ENCODE peak calls at places on chromosomes 13 and 19, in five cellular contexts. One of them, this sample, is unnamed. For H3K36me3, the result is how much of the 10 kb centered on the place peaks cover.

GRCh38 chr13:114025432-114026127 is 51.7 kb upstream of the C13orf46 start:
- DNase-seq in GM23248: no peak
- DNase-seq in endothelial cell of umbilical vein: no peak
- DNase-seq in left ventricle myocardium inferior: no peak
- DNase-seq in CD4-positive, CD25-positive, alpha-beta regulatory T cell: no peak
- DNase-seq in this sample: no peak

GRCh38 chr19:29714953-29715694 is at the start of gene C19orf12:
- DNase-seq in GM23248: peak
- DNase-seq in endothelial cell of umbilical vein: peak
- DNase-seq in left ventricle myocardium inferior: peak
- DNase-seq in CD4-positive, CD25-positive, alpha-beta regulatory T cell: peak
- DNase-seq in this sample: no peak

GRCh38 chr19:36209372-36209771 is 5.1 kb downstream of the ZNF565 start:
- DNase-seq in GM23248: no peak
- DNase-seq in endothelial cell of umbilical vein: no peak
- DNase-seq in left ventricle myocardium inferior: no peak
- DNase-seq in CD4-positive, CD25-positive, alpha-beta regulatory T cell: no peak
- DNase-seq in this sample: no peak

GRCh38 chr19:39372047-39372802 is 18.7 kb downstream of the PAF1 start:
- DNase-seq in GM23248: peak
- DNase-seq in endothelial cell of umbilical vein: peak
- DNase-seq in left ventricle myocardium inferior: peak
- DNase-seq in CD4-positive, CD25-positive, alpha-beta regulatory T cell: no peak
- DNase-seq in this sample: no peak

GRCh38 chr13:48126944-48127814 is 32.3 kb upstream of the MED4 start:
- DNase-seq in GM23248: peak
- DNase-seq in endothelial cell of umbilical vein: peak
- DNase-seq in left ventricle myocardium inferior: peak
- DNase-seq in CD4-positive, CD25-positive, alpha-beta regulatory T cell: peak
- DNase-seq in this sample: peak

GRCh38 chr19:3671680-3672574 is 28.3 kb downstream of the PIP5K1C start:
- DNase-seq in GM23248: no peak
- DNase-seq in endothelial cell of umbilical vein: peak
- DNase-seq in left ventricle myocardium inferior: no peak
- DNase-seq in CD4-positive, CD25-positive, alpha-beta regulatory T cell: peak
- DNase-seq in this sample: no peak

GRCh38 chr19:12872941-12873890 is 8.0 kb downstream of the DNASE2 start:
- DNase-seq in GM23248: peak
- DNase-seq in endothelial cell of umbilical vein: peak
- DNase-seq in left ventricle myocardium inferior: no peak
- DNase-seq in CD4-positive, CD25-positive, alpha-beta regulatory T cell: peak
- DNase-seq in this sample: no peak

GRCh38 chr19:47601180-47601904 is 7.6 kb upstream of the BICRA start:
- DNase-seq in GM23248: peak
- DNase-seq in endothelial cell of umbilical vein: no peak
- DNase-seq in left ventricle myocardium inferior: no peak
- DNase-seq in CD4-positive, CD25-positive, alpha-beta regulatory T cell: no peak
- DNase-seq in this sample: no peak

GRCh38 chr13:102351486-102351885 is 50.4 kb downstream of the FGF14 start:
- DNase-seq in GM23248: no peak
- DNase-seq in endothelial cell of umbilical vein: no peak
- DNase-seq in left ventricle myocardium inferior: no peak
- DNase-seq in CD4-positive, CD25-positive, alpha-beta regulatory T cell: no peak
- DNase-seq in this sample: no peak

GRCh38 chr13:101730420-101731000 is 278.0 kb downstream of the ITGBL1 start:
- DNase-seq in GM23248: peak
- DNase-seq in endothelial cell of umbilical vein: no peak
- DNase-seq in left ventricle myocardium inferior: no peak
- DNase-seq in CD4-positive, CD25-positive, alpha-beta regulatory T cell: no peak
- DNase-seq in this sample: no peak

GRCh38 chr13:40665061-40665753 is 1.2 kb downstream of the FOXO1 start:
- DNase-seq in GM23248: peak
- DNase-seq in endothelial cell of umbilical vein: no peak
- DNase-seq in left ventricle myocardium inferior: peak
- DNase-seq in CD4-positive, CD25-positive, alpha-beta regulatory T cell: peak
- DNase-seq in this sample: no peak

GRCh38 chr13:48050550-48050949 is 13.0 kb downstream of the NUDT15 start:
- DNase-seq in GM23248: no peak
- DNase-seq in endothelial cell of umbilical vein: no peak
- DNase-seq in left ventricle myocardium inferior: no peak
- DNase-seq in CD4-positive, CD25-positive, alpha-beta regulatory T cell: no peak
- DNase-seq in this sample: no peak

GRCh38 chr13:26531751-26532150 is 25.7 kb upstream of the WASF3 start:
- DNase-seq in GM23248: no peak
- DNase-seq in endothelial cell of umbilical vein: no peak
- DNase-seq in left ventricle myocardium inferior: no peak
- DNase-seq in CD4-positive, CD25-positive, alpha-beta regulatory T cell: no peak
- DNase-seq in this sample: no peak

GRCh38 chr13:110211735-110212134 is 95.2 kb downstream of the COL4A1 start:
- DNase-seq in GM23248: no peak
- DNase-seq in endothelial cell of umbilical vein: no peak
- DNase-seq in left ventricle myocardium inferior: no peak
- DNase-seq in CD4-positive, CD25-positive, alpha-beta regulatory T cell: no peak
- DNase-seq in this sample: no peak

GRCh38 chr13:110208116-110208515 is 98.8 kb downstream of the COL4A1 start:
- DNase-seq in GM23248: no peak
- DNase-seq in endothelial cell of umbilical vein: no peak
- DNase-seq in left ventricle myocardium inferior: no peak
- DNase-seq in CD4-positive, CD25-positive, alpha-beta regulatory T cell: no peak
- DNase-seq in this sample: no peak

GRCh38 chr13:110211046-110211445 is 95.9 kb downstream of the COL4A1 start:
- DNase-seq in GM23248: no peak
- DNase-seq in endothelial cell of umbilical vein: no peak
- DNase-seq in left ventricle myocardium inferior: no peak
- DNase-seq in CD4-positive, CD25-positive, alpha-beta regulatory T cell: no peak
- DNase-seq in this sample: no peak

GRCh38 chr13:110210604-110210985 is 96.4 kb downstream of the COL4A1 start:
- DNase-seq in GM23248: no peak
- DNase-seq in endothelial cell of umbilical vein: no peak
- DNase-seq in left ventricle myocardium inferior: no peak
- DNase-seq in CD4-positive, CD25-positive, alpha-beta regulatory T cell: no peak
- DNase-seq in this sample: no peak

GRCh38 chr13:110209950-110210603 is 96.9 kb downstream of the COL4A1 start:
- DNase-seq in GM23248: no peak
- DNase-seq in endothelial cell of umbilical vein: no peak
- DNase-seq in left ventricle myocardium inferior: no peak
- DNase-seq in CD4-positive, CD25-positive, alpha-beta regulatory T cell: no peak
- DNase-seq in this sample: no peak
- H3K36me3 ChIP-seq in GM23248: under half
- H3K36me3 ChIP-seq in endothelial cell of umbilical vein: under half
- H3K36me3 ChIP-seq in left ventricle myocardium inferior: half or more
- H3K36me3 ChIP-seq in CD4-positive, CD25-positive, alpha-beta regulatory T cell: under half
- H3K36me3 ChIP-seq in this sample: under half

GRCh38 chr19:2195361-2195760 is 31.6 kb downstream of the DOT1L start:
- DNase-seq in GM23248: no peak
- DNase-seq in endothelial cell of umbilical vein: no peak
- DNase-seq in left ventricle myocardium inferior: no peak
- DNase-seq in CD4-positive, CD25-positive, alpha-beta regulatory T cell: no peak
- DNase-seq in this sample: no peak
- H3K36me3 ChIP-seq in GM23248: under half
- H3K36me3 ChIP-seq in endothelial cell of umbilical vein: under half
- H3K36me3 ChIP-seq in left ventricle myocardium inferior: half or more
- H3K36me3 ChIP-seq in CD4-positive, CD25-positive, alpha-beta regulatory T cell: under half
- H3K36me3 ChIP-seq in this sample: under half

DNA sequence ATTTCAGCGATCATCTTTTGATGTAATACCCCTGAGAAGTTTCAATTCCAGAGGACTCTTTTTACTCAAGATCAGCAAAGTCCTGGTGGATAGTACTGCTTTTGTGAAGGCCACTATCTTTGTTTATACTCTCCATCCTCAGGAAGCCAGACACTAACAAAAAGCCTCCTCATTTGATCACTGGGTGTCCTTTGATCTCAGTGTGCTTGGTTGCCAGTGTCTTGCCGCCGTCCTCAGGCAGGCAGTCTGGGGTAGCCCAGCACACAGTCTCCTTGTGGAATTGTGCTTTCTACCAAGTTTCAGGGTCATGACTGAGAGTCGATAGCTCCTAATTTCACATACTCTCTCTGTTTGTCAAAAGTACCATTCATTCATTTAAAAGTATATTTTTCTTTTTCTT is 762.2 kb downstream of the EFNB2 start:
- DNase-seq in GM23248: no peak
- DNase-seq in endothelial cell of umbilical vein: no peak
- DNase-seq in left ventricle myocardium inferior: no peak
- DNase-seq in CD4-positive, CD25-positive, alpha-beta regulatory T cell: no peak
- DNase-seq in this sample: no peak
- H3K36me3 ChIP-seq in GM23248: under half
- H3K36me3 ChIP-seq in endothelial cell of umbilical vein: under half
- H3K36me3 ChIP-seq in left ventricle myocardium inferior: under half
- H3K36me3 ChIP-seq in CD4-positive, CD25-positive, alpha-beta regulatory T cell: under half
- H3K36me3 ChIP-seq in this sample: under half

GRCh38 chr19:19033176-19033425 is 216 bp downstream of the SUGP2 start:
- DNase-seq in GM23248: no peak
- DNase-seq in endothelial cell of umbilical vein: no peak
- DNase-seq in left ventricle myocardium inferior: no peak
- DNase-seq in CD4-positive, CD25-positive, alpha-beta regulatory T cell: no peak
- DNase-seq in this sample: no peak

GRCh38 chr19:19026299-19026971 is 6.9 kb downstream of the SUGP2 start:
- DNase-seq in GM23248: peak
- DNase-seq in endothelial cell of umbilical vein: no peak
- DNase-seq in left ventricle myocardium inferior: no peak
- DNase-seq in CD4-positive, CD25-positive, alpha-beta regulatory T cell: no peak
- DNase-seq in this sample: no peak

GRCh38 chr19:19027228-19027627 is 6.1 kb downstream of the SUGP2 start:
- DNase-seq in GM23248: no peak
- DNase-seq in endothelial cell of umbilical vein: no peak
- DNase-seq in left ventricle myocardium inferior: no peak
- DNase-seq in CD4-positive, CD25-positive, alpha-beta regulatory T cell: no peak
- DNase-seq in this sample: no peak

GRCh38 chr19:19032420-19033175 is 719 bp downstream of the SUGP2 start:
- DNase-seq in GM23248: peak
- DNase-seq in endothelial cell of umbilical vein: peak
- DNase-seq in left ventricle myocardium inferior: peak
- DNase-seq in CD4-positive, CD25-positive, alpha-beta regulatory T cell: peak
- DNase-seq in this sample: no peak

GRCh38 chr19:19028526-19028925 is 4.8 kb downstream of the SUGP2 start:
- DNase-seq in GM23248: no peak
- DNase-seq in endothelial cell of umbilical vein: no peak
- DNase-seq in left ventricle myocardium inferior: no peak
- DNase-seq in CD4-positive, CD25-positive, alpha-beta regulatory T cell: no peak
- DNase-seq in this sample: no peak
- H3K36me3 ChIP-seq in GM23248: half or more
- H3K36me3 ChIP-seq in endothelial cell of umbilical vein: under half
- H3K36me3 ChIP-seq in left ventricle myocardium inferior: half or more
- H3K36me3 ChIP-seq in CD4-positive, CD25-positive, alpha-beta regulatory T cell: half or more
- H3K36me3 ChIP-seq in this sample: under half

DNA sequence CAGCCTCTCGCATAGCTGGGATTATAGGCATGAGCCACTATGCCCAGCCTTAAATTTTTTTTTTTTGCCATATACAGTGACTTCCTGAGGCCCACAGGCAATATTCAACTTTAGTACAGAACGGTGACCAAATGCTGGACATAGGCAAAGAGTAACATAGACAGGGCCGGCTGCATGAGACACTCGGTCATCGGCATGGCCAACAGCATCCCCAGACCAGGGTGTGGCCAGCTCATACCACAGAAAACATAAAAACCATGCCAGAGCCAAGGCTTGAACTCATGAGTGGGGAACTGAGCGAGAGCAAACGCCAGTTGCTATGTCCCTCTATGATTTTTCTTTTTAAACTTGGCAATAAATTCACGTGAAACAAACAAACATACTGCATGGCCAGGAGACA is 17.0 kb downstream of the KANK2 start:
- DNase-seq in GM23248: peak
- DNase-seq in endothelial cell of umbilical vein: no peak
- DNase-seq in left ventricle myocardium inferior: no peak
- DNase-seq in CD4-positive, CD25-positive, alpha-beta regulatory T cell: no peak
- DNase-seq in this sample: no peak
- H3K36me3 ChIP-seq in GM23248: under half
- H3K36me3 ChIP-seq in endothelial cell of umbilical vein: under half
- H3K36me3 ChIP-seq in left ventricle myocardium inferior: half or more
- H3K36me3 ChIP-seq in CD4-positive, CD25-positive, alpha-beta regulatory T cell: under half
- H3K36me3 ChIP-seq in this sample: under half

GRCh38 chr13:95615539-95615938 is 29.0 kb downstream of the DZIP1 start:
- DNase-seq in GM23248: no peak
- DNase-seq in endothelial cell of umbilical vein: no peak
- DNase-seq in left ventricle myocardium inferior: no peak
- DNase-seq in CD4-positive, CD25-positive, alpha-beta regulatory T cell: no peak
- DNase-seq in this sample: no peak

GRCh38 chr13:95620498-95621140 is 23.9 kb downstream of the DZIP1 start:
- DNase-seq in GM23248: no peak
- DNase-seq in endothelial cell of umbilical vein: no peak
- DNase-seq in left ventricle myocardium inferior: no peak
- DNase-seq in CD4-positive, CD25-positive, alpha-beta regulatory T cell: no peak
- DNase-seq in this sample: no peak

GRCh38 chr13:95608640-95609280 is 35.7 kb downstream of the DZIP1 start:
- DNase-seq in GM23248: peak
- DNase-seq in endothelial cell of umbilical vein: no peak
- DNase-seq in left ventricle myocardium inferior: no peak
- DNase-seq in CD4-positive, CD25-positive, alpha-beta regulatory T cell: no peak
- DNase-seq in this sample: no peak

DNA sequence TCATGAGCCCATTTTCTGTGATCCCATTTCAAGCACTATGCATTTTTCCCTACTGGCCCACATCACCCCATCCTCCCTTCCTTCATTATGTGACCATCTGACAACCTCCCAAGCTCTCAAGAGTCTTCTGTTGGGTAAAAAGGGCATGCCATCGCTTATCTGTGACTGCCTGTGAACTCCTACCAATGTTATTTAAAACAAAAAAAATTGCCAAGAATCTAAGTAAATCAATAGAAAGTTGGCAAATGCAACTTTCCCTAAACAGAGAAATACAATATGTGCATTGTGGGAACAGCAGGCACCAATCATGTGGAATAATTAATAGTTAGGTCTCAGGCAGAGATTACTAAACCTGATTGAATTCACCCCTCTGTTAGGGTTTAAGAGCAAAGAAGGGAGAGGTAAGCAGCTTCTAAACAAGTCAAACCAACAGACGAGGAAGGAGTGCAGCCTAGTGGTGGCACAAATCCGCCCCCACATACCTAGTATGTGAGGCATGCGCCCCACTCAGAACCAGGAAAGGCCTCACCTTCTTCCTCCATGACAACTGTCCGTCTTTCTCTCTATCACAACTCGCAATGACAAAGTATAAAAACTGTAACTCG is 29.8 kb downstream of the DZIP1 start:
- DNase-seq in GM23248: no peak
- DNase-seq in endothelial cell of umbilical vein: no peak
- DNase-seq in left ventricle myocardium inferior: no peak
- DNase-seq in CD4-positive, CD25-positive, alpha-beta regulatory T cell: no peak
- DNase-seq in this sample: no peak
- H3K36me3 ChIP-seq in GM23248: under half
- H3K36me3 ChIP-seq in endothelial cell of umbilical vein: under half
- H3K36me3 ChIP-seq in left ventricle myocardium inferior: under half
- H3K36me3 ChIP-seq in CD4-positive, CD25-positive, alpha-beta regulatory T cell: under half
- H3K36me3 ChIP-seq in this sample: under half